ENCODE peak calls at places on chromosome 14, in four cellular contexts. One of them, this sample, is unnamed.

GRCh38 chr14:29453045-29453444 is 474.6 kb downstream of the PRKD1 start:
- DNase-seq in endothelial cell: no peak
- DNase-seq in tibial artery: no peak
- DNase-seq in posterior cingulate gyrus: no peak
- DNase-seq in this sample: no peak

GRCh38 chr14:89000007-89000942 is 175.8 kb downstream of the TTC8 start:
- DNase-seq in tibial artery: no peak
- DNase-seq in posterior cingulate gyrus: no peak
- DNase-seq in endothelial cell: no peak
- DNase-seq in this sample: peak; percentile 92

GRCh38 chr14:56310643-56311042 is 192.4 kb downstream of the PELI2 start:
- DNase-seq in posterior cingulate gyrus: no peak
- DNase-seq in tibial artery: no peak
- DNase-seq in endothelial cell: no peak
- DNase-seq in this sample: peak; percentile 16

GRCh38 chr14:55707365-55707804 is 127.4 kb downstream of the KTN1 start:
- DNase-seq in posterior cingulate gyrus: no peak
- DNase-seq in tibial artery: no peak
- DNase-seq in endothelial cell: no peak
- DNase-seq in this sample: no peak

GRCh38 chr14:50784683-50785505 is 46.1 kb downstream of the NIN start:
- DNase-seq in posterior cingulate gyrus: no peak
- DNase-seq in endothelial cell: no peak
- DNase-seq in tibial artery: no peak
- DNase-seq in this sample: no peak

GRCh38 chr14:99809376-99809775 is 16.2 kb downstream of the EML1 start:
- DNase-seq in endothelial cell: no peak
- DNase-seq in tibial artery: peak; percentile 59
- DNase-seq in posterior cingulate gyrus: no peak
- DNase-seq in this sample: peak; percentile 50

GRCh38 chr14:37048666-37049071 is 123.7 kb downstream of the SLC25A21 start:
- DNase-seq in posterior cingulate gyrus: no peak
- DNase-seq in tibial artery: no peak
- DNase-seq in endothelial cell: no peak
- DNase-seq in this sample: no peak

GRCh38 chr14:75711796-75712211 is 50.8 kb downstream of the TTLL5 start:
- DNase-seq in posterior cingulate gyrus: peak; percentile 61
- DNase-seq in tibial artery: peak; percentile 56
- DNase-seq in endothelial cell: no peak
- DNase-seq in this sample: peak; percentile 42

GRCh38 chr14:104553166-104554087 is 26.1 kb upstream of the C14orf180 start:
- DNase-seq in endothelial cell: no peak
- DNase-seq in tibial artery: peak; percentile 9
- DNase-seq in posterior cingulate gyrus: no peak
- DNase-seq in this sample: no peak

GRCh38 chr14:80942158-80942738 is 710 bp upstream of the CEP128 start:
- DNase-seq in endothelial cell: no peak
- DNase-seq in tibial artery: no peak
- DNase-seq in posterior cingulate gyrus: no peak
- DNase-seq in this sample: no peak

This sample was measured in BJ.